ENCODE peak calls at places on chromosome 6, in nine cellular contexts. Z is fibroblast of lung, D is tibial artery, I is PC-9, F is neural crest cell, A is astrocyte of the cerebellum, G is heart left ventricle, H is cardiac muscle cell, S is fibroblast of the aortic adventitia. L is an unnamed sample.

GRCh38 chr6:141726158-141726557 is 406.6 kb upstream of the GJE1 start:
- DNase-seq in Z (peak), D (no peak), I (no peak), F (no peak), A (no peak), G (no peak), H (no peak), S (no peak), L (no peak)

GRCh38 chr6:35955970-35956369 is 35.1 kb upstream of the SRPK1 start:
- DNase-seq in Z (no peak), D (no peak), I (no peak), F (no peak), A (no peak), G (no peak), H (no peak), S (no peak), L (no peak)

GRCh38 chr6:9315966-9316650 is 880.8 kb upstream of the SLC35B3 start:
- DNase-seq in Z (no peak), D (no peak), I (no peak), F (no peak), A (no peak), G (no peak), H (no peak), S (no peak), L (no peak)

GRCh38 chr6:148884461-148884860 is 137.6 kb downstream of the UST start:
- DNase-seq in Z (no peak), D (no peak), I (no peak), F (no peak), A (no peak), G (no peak), H (no peak), S (no peak), L (peak)

GRCh38 chr6:17709476-17709875 is 2.8 kb upstream of the NUP153 start:
- DNase-seq in Z (no peak), D (no peak), I (no peak), F (no peak), A (no peak), G (no peak), H (no peak), S (peak), L (no peak)

GRCh38 chr6:157058574-157058973 is 264.7 kb downstream of the TMEM242 start:
- DNase-seq in Z (no peak), D (no peak), I (no peak), F (no peak), A (no peak), G (no peak), H (no peak), S (no peak), L (no peak)

GRCh38 chr6:85111481-85112001 is 338.3 kb upstream of the NT5E start:
- DNase-seq in Z (peak), D (peak), I (no peak), F (no peak), A (peak), G (no peak), H (peak), S (no peak), L (no peak)

GRCh38 chr6:38080349-38080748 is 260.8 kb downstream of the ZFAND3 start:
- DNase-seq in Z (peak), D (no peak), I (no peak), F (no peak), A (no peak), G (no peak), H (no peak), S (peak), L (no peak)

GRCh38 chr6:149347067-149347466 is 29.6 kb downstream of the TAB2 start:
- DNase-seq in Z (peak), D (no peak), I (no peak), F (no peak), A (peak), G (no peak), H (no peak), S (peak), L (no peak)

GRCh38 chr6:16759646-16760535 is 1.4 kb downstream of the ATXN1 start:
- DNase-seq in Z (peak), D (peak), I (peak), F (peak), A (no peak), G (peak), H (peak), S (peak), L (peak)

GRCh38 chr6:150184850-150185480 is 42.1 kb downstream of the PPP1R14C start:
- DNase-seq in Z (no peak), D (no peak), I (no peak), F (no peak), A (no peak), G (no peak), H (no peak), S (no peak), L (no peak)

GRCh38 chr6:22320750-22321149 is 23.9 kb upstream of the PRL start:
- DNase-seq in Z (peak), D (no peak), I (peak), F (no peak), A (peak), G (no peak), H (peak), S (peak), L (no peak)

GRCh38 chr6:106609699-106610098 is 19.6 kb downstream of the RTN4IP1 start:
- DNase-seq in Z (no peak), D (no peak), I (peak), F (no peak), A (no peak), G (no peak), H (peak), S (peak), L (no peak)

GRCh38 chr6:72619883-72620696 is 1.8 kb upstream of the KCNQ5 start:
- DNase-seq in Z (peak), D (peak), I (no peak), F (peak), A (no peak), G (peak), H (peak), S (peak), L (peak)

DNA sequence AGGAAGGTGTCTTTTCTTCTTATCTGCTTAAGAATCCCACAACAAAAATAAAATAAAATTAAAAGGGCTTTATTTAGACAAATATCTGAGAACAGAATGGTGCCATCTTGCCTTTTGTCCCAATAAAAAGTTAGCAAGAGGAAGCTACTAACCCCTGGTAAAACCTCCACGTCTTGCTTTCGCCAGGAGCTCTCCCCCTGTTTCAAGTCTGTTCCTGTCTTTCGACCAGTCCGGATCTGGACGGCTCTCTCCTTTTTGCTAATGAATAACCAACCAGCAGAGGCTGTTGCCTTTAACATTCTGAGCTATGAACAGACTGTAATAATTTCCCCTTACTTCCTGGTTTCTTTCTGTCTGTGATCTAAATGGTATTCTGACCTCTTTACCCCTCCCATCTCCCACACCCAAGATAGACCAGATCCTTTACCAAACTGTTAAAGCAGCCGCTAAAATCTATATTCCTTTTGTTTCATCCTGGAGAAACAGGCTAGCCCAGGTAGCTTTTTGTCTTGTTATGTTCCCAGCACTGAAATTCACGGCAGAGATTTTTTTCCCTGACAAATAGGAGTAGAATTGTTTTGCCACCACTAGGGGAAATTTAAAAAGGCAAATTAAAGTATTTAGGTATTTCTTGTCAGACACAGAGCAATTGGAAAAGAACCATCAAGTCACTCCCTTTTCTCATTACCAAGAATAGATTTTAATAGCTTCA is at the start of gene FRK:
- DNase-seq in Z (no peak), D (peak), I (peak), F (no peak), A (no peak), G (no peak), H (peak), S (peak), L (no peak)
- TF ChIP-seq CTCF in Z (no peak), D (peak), I (peak), F (peak), A (no peak), G (peak), H (peak), S (peak), L (no peak)

GRCh38 chr6:118892248-118893094 is 1.5 kb upstream of the ASF1A start:
- DNase-seq in Z (peak), D (no peak), I (no peak), F (no peak), A (no peak), G (no peak), H (no peak), S (peak), L (no peak)

GRCh38 chr6:118895241-118895561 is 1.2 kb downstream of the ASF1A start:
- DNase-seq in Z (no peak), D (no peak), I (no peak), F (no peak), A (no peak), G (no peak), H (no peak), S (no peak), L (no peak)

GRCh38 chr6:118894425-118895240 is 681 bp downstream of the ASF1A start:
- DNase-seq in Z (peak), D (peak), I (peak), F (peak), A (no peak), G (peak), H (peak), S (peak), L (peak)

GRCh38 chr6:118893095-118893881 is 664 bp upstream of the ASF1A start:
- DNase-seq in Z (peak), D (peak), I (no peak), F (no peak), A (no peak), G (peak), H (peak), S (peak), L (peak)

DNA sequence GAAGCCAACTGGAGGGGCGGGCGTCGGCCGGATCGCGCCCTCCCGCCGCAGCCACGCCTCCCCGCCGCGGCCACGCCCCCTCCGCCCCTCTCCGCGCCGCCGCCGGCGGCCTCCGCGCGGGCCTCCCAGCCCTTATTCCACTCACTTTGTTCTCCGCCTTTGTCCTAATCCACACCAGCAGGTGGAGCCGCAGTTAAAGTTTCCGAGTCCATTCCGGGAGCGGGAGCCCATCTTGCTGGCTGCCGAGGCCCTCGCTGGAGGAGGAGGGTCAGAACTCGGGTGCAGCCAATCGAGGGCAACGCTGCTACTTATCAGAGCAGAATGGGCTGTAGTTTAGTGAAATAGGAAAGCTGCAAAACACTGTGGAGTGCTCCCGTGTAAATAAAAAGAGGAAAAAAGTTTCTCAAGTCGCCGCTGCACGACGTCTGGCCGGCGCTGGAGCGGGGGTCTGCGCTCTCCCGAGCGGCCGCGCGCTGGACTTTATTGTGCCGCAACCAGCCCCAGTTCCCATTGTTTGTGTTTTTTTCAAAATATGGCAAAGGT is at the start of gene ASF1A:
- DNase-seq in Z (peak), D (peak), I (peak), F (peak), A (peak), G (peak), H (peak), S (peak), L (peak)
- TF ChIP-seq CTCF in Z (peak), D (peak), I (peak), F (peak), A (peak), G (peak), H (peak), S (peak), L (peak)

DNA sequence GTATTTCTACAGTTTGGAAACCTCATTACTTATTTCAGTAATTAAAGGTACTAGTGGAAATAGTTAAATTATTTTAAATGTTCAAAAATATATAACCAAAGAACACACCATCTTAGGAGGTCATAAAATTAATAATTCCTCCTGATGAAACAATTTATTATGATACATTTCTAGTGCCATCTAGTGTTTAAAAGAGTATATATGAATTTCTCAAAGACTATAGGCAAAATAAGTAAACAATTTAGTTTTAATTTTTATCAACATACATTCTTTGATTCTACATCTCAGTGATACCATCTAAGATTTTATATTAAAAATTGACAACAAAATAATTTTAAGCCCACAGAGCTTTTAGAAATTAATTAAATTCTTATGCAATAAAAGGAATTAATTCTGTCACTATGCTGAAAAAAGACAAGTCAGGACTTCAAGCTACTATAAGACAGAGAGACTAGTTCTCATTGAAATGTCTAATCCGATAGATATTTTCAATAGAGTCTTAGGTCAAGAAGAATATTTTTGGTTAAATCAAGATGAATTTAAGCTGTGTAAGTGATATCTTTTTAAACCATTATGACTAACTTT is 107.8 kb upstream of the RNF217 start:
- DNase-seq in Z (no peak), D (no peak), I (no peak), F (no peak), A (no peak), G (no peak), H (peak), S (peak), L (no peak)
- TF ChIP-seq CTCF in Z (no peak), D (no peak), I (peak), F (peak), A (no peak), G (no peak), H (peak), S (peak), L (no peak)

DNA sequence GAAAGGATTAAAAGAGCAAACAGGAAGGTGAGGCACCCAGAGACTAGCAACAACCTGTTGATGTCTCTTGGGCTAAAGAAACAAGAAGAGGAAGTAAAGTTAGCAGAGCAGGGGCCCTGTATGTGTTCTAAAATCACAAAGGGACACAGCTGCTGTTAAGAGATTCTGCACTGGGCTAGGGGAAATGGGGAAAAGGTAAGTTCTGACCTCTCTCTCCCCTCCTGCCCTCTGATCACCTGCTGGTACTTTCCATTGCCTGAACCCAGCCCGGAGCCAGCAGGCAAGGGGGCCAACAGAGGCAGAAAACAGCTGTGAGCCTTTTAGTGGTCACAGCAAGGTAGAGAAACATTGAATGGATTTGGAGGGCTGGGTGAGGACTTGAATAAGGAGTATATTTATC is 13.5 kb upstream of the CNR1 start:
- DNase-seq in Z (no peak), D (no peak), I (no peak), F (no peak), A (no peak), G (no peak), H (no peak), S (no peak), L (peak)
- TF ChIP-seq CTCF in Z (no peak), D (no peak), I (no peak), F (no peak), A (no peak), G (no peak), H (no peak), S (no peak), L (no peak)

GRCh38 chr6:168193816-168194701 is 115.0 kb upstream of the FRMD1 start:
- DNase-seq in Z (no peak), D (peak), I (no peak), F (no peak), A (no peak), G (peak), H (peak), S (no peak), L (no peak)
- TF ChIP-seq CTCF in Z (no peak), D (no peak), I (no peak), F (peak), A (no peak), G (no peak), H (peak), S (peak), L (no peak)

DNA sequence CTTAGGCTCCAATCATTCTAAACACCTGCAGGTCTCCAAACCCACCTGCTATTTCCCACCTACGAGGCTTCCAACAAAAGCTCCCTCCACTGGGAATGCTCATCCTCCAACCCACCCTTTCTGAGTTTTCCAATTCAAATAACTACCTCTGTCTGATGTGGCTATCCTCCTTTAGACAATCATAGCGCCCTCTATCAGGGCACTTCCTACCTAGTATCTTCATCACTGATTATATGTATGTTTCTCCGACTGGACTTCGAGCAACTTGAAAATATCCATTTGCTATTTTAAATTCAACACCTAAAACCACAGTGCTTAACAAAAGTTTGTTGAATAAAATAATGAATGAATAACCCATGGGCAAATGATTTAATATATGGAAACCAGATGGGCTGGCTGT is 41.3 kb downstream of the MTFR2 start:
- DNase-seq in Z (no peak), D (no peak), I (no peak), F (no peak), A (no peak), G (no peak), H (no peak), S (no peak), L (no peak)
- TF ChIP-seq CTCF in Z (no peak), D (no peak), I (no peak), F (no peak), A (no peak), G (no peak), H (no peak), S (no peak), L (no peak)

DNA sequence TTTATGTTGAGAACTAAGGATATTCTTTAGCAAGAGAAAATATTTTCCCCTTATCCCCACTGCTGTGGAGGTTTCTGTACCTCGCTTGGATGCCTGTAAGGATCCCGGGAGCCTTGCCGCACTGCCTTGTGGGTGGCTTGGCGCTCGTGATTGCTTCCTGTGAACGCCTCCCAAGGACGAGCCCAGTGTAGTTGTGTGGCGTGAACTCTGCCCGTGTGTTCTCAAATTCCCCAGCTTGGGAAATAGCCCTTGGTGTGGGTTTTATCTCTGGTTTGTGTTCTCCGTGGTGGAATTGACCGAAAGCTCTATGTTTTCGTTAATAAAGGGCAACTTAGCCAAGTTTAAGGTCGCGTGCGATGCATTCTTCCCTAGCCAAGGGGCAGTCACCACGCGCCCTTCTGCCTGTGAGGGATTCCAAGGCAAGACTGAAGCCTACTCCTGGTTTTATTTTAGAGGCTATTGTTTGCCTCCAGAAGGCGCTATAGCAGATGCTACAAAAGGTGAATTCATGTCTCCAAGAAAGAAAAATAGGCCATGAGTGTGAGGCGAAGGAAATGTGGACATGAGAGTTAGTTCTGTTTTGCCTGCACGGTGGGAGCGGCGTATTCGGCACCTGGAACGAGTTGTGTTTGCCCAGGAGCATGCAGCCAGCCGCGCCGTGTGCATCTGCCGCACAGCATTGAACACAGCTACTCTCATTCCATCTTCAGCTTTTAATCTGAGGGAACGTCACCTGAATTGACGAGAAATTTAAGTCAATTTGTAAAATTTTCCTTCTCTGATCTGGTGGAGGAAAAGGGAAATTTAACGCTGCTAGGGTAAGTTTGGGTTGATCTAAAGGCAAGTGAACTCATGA is 40.3 kb upstream of the IRF4 start:
- DNase-seq in Z (no peak), D (no peak), I (no peak), F (no peak), A (no peak), G (no peak), H (no peak), S (no peak), L (no peak)
- TF ChIP-seq CTCF in Z (no peak), D (no peak), I (no peak), F (no peak), A (no peak), G (no peak), H (no peak), S (no peak), L (no peak)

GRCh38 chr6:151762817-151763216 is 44.7 kb upstream of the ESR1 start:
- DNase-seq in Z (no peak), D (no peak), I (no peak), F (no peak), A (no peak), G (no peak), H (no peak), S (no peak), L (no peak)

GRCh38 chr6:151760486-151760885 is 47.0 kb upstream of the ESR1 start:
- DNase-seq in Z (no peak), D (no peak), I (no peak), F (no peak), A (no peak), G (no peak), H (no peak), S (no peak), L (no peak)

GRCh38 chr6:151765444-151765886 is 42.0 kb upstream of the ESR1 start:
- DNase-seq in Z (peak), D (no peak), I (peak), F (peak), A (peak), G (peak), H (peak), S (peak), L (peak)

GRCh38 chr6:151763938-151764680 is 43.4 kb upstream of the ESR1 start:
- DNase-seq in Z (peak), D (peak), I (peak), F (peak), A (peak), G (peak), H (peak), S (peak), L (peak)

DNA sequence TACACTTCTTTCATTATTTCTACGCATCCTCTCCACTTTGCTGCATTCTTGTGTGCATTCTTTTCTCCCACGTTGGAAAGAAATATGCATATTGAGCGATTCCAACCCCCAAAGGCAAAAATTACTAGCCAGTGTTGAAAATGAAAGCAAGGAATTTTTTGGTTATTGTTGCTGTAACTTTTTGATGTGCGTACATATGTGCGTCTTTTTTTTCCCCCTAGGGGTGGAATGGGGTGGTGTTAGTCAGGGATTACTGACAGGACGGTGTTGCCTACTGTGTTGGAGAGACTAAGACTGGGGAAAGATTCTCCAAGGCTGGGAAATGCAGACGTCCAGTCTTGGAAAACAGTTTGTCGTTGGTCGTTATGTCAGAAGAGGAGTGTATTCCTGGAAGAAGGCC is 44.2 kb upstream of the ESR1 start:
- DNase-seq in Z (peak), D (no peak), I (peak), F (no peak), A (peak), G (no peak), H (peak), S (peak), L (no peak)
- TF ChIP-seq CTCF in Z (peak), D (peak), I (peak), F (peak), A (peak), G (no peak), H (peak), S (peak), L (no peak)

L was measured in GM20000.